ENCODE peak calls at places on chromosome 19, in six cellular contexts. One of them, this sample, is unnamed.
A peak's percentile ranks its signal among the peaks of the same experiment; 100 is the strongest.

GRCh38 chr19:10209305-10209704 is 14.6 kb upstream of the DNMT1 start:
- DNase-seq in mammary epithelial cell: no peak
- DNase-seq in RWPE2: no peak
- DNase-seq in CD4-positive, CD25-positive, alpha-beta regulatory T cell: no peak
- DNase-seq in H9: no peak
- DNase-seq in A549: no peak
- DNase-seq in this sample: no peak

GRCh38 chr19:39709026-39709872 is 5.0 kb downstream of the LGALS14 start:
- DNase-seq in mammary epithelial cell: peak; percentile 39
- DNase-seq in RWPE2: no peak
- DNase-seq in CD4-positive, CD25-positive, alpha-beta regulatory T cell: no peak
- DNase-seq in H9: no peak
- DNase-seq in A549: no peak
- DNase-seq in this sample: no peak

GRCh38 chr19:8403098-8403819 is 9.8 kb upstream of the MARCHF2 start:
- DNase-seq in mammary epithelial cell: no peak
- DNase-seq in RWPE2: no peak
- DNase-seq in CD4-positive, CD25-positive, alpha-beta regulatory T cell: no peak
- DNase-seq in H9: no peak
- DNase-seq in A549: no peak
- DNase-seq in this sample: no peak

GRCh38 chr19:17796013-17796837 is 1.3 kb downstream of the B3GNT3 start:
- DNase-seq in mammary epithelial cell: peak; percentile 24
- DNase-seq in RWPE2: no peak
- DNase-seq in CD4-positive, CD25-positive, alpha-beta regulatory T cell: no peak
- DNase-seq in H9: no peak
- DNase-seq in A549: no peak
- DNase-seq in this sample: no peak

GRCh38 chr19:49570138-49570856 is 10.1 kb downstream of the NOSIP start:
- DNase-seq in mammary epithelial cell: peak; percentile 58
- DNase-seq in RWPE2: no peak
- DNase-seq in CD4-positive, CD25-positive, alpha-beta regulatory T cell: peak; percentile 86
- DNase-seq in H9: peak; percentile 73
- DNase-seq in A549: peak; percentile 92
- DNase-seq in this sample: no peak

GRCh38 chr19:50203281-50204080 is at the start of gene MYH14:
- DNase-seq in mammary epithelial cell: no peak
- DNase-seq in RWPE2: no peak
- DNase-seq in CD4-positive, CD25-positive, alpha-beta regulatory T cell: no peak
- DNase-seq in H9: peak; percentile 96
- DNase-seq in A549: peak; percentile 99
- DNase-seq in this sample: peak; percentile 95

GRCh38 chr19:49430678-49431329 is 5.6 kb downstream of the GFY start:
- DNase-seq in mammary epithelial cell: no peak
- DNase-seq in RWPE2: no peak
- DNase-seq in CD4-positive, CD25-positive, alpha-beta regulatory T cell: no peak
- DNase-seq in H9: no peak
- DNase-seq in A549: no peak
- DNase-seq in this sample: no peak

GRCh38 chr19:17121736-17122293 is 46.2 kb downstream of the MYO9B start:
- DNase-seq in mammary epithelial cell: no peak
- DNase-seq in RWPE2: no peak
- DNase-seq in CD4-positive, CD25-positive, alpha-beta regulatory T cell: no peak
- DNase-seq in H9: no peak
- DNase-seq in A549: no peak
- DNase-seq in this sample: no peak

GRCh38 chr19:7418575-7418974 is 69.8 kb downstream of the ARHGEF18 start:
- DNase-seq in mammary epithelial cell: no peak
- DNase-seq in RWPE2: no peak
- DNase-seq in CD4-positive, CD25-positive, alpha-beta regulatory T cell: no peak
- DNase-seq in H9: no peak
- DNase-seq in A549: no peak
- DNase-seq in this sample: no peak

GRCh38 chr19:58563034-58563573 is 4.7 kb upstream of the UBE2M start:
- DNase-seq in mammary epithelial cell: peak; percentile 32
- DNase-seq in RWPE2: peak; percentile 54
- DNase-seq in CD4-positive, CD25-positive, alpha-beta regulatory T cell: no peak
- DNase-seq in H9: peak; percentile 51
- DNase-seq in A549: no peak
- DNase-seq in this sample: no peak

GRCh38 chr19:38661996-38662395 is 14.5 kb downstream of the ACTN4 start:
- DNase-seq in mammary epithelial cell: peak; percentile 94
- DNase-seq in RWPE2: no peak
- DNase-seq in CD4-positive, CD25-positive, alpha-beta regulatory T cell: no peak
- DNase-seq in H9: no peak
- DNase-seq in A549: no peak
- DNase-seq in this sample: no peak

GRCh38 chr19:27833031-27833430 is 1379.9 kb downstream of the UQCRFS1 start:
- DNase-seq in mammary epithelial cell: peak; percentile 49
- DNase-seq in RWPE2: no peak
- DNase-seq in CD4-positive, CD25-positive, alpha-beta regulatory T cell: no peak
- DNase-seq in H9: no peak
- DNase-seq in A549: no peak
- DNase-seq in this sample: no peak

GRCh38 chr19:58380037-58380735 is 644 bp downstream of the ZNF837 start:
- DNase-seq in mammary epithelial cell: peak; percentile 19
- DNase-seq in RWPE2: no peak
- DNase-seq in CD4-positive, CD25-positive, alpha-beta regulatory T cell: no peak
- DNase-seq in H9: no peak
- DNase-seq in A549: no peak
- DNase-seq in this sample: no peak

GRCh38 chr19:44609219-44609618 is 4.1 kb upstream of the IGSF23 start:
- DNase-seq in mammary epithelial cell: no peak
- DNase-seq in RWPE2: no peak
- DNase-seq in CD4-positive, CD25-positive, alpha-beta regulatory T cell: no peak
- DNase-seq in H9: no peak
- DNase-seq in A549: no peak
- DNase-seq in this sample: no peak

DNA sequence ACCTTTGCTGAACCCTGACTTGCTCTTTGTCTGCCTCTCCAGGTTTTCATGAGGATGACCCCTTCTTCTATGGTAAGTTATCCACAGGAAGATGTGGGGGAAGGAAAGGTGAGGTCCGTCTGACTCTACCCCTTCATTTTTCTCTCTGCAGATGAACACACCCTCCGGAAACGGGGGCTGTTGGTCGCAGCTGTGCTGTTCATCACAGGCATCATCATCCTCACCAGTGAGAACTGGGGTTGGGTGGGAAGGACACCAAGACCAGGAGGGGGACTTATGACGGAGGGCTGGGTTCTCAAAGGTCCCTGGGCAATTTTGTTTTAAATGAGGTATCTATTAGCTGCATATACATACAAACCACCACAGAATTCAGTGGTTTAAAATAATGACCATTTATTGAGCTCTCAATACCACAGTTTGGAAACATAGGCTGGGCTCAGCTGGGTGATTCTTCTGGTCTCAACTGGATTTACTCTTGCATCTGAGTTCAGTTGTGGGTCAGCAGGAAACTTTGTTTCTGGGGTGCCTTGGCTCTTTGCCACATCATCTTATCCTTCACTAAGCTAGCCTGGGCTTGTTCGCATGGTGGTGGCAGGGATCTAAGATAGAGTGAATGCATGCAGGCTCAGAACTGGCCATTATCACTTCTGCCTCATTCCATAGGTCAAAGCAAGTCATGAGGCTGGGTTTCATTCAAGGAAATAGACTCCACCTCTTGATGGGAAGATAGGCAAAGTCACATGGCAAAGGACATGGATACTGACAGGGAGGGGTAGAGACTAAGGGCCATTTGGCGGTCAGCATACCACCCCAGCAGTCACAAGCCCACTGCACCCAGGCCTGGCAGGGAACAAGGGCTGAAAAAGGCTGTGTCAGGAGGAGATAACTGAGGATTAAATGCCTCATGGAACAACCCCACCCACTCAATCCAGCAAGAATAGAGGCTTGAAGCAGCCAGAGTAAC is 11.8 kb downstream of the FXYD5 start:
- DNase-seq in mammary epithelial cell: peak; percentile 90
- DNase-seq in RWPE2: peak; percentile 19
- DNase-seq in CD4-positive, CD25-positive, alpha-beta regulatory T cell: no peak
- DNase-seq in H9: peak; percentile 7
- DNase-seq in A549: no peak
- DNase-seq in this sample: no peak
- H3K27ac ChIP-seq in mammary epithelial cell: peak overlapping the region; percentile 49
- H3K27ac ChIP-seq in RWPE2: no peak overlapping the region
- H3K27ac ChIP-seq in CD4-positive, CD25-positive, alpha-beta regulatory T cell: peak overlapping the region; percentile 47
- H3K27ac ChIP-seq in H9: no peak overlapping the region
- H3K27ac ChIP-seq in A549: no peak overlapping the region
- H3K27ac ChIP-seq in this sample: no peak overlapping the region

DNA sequence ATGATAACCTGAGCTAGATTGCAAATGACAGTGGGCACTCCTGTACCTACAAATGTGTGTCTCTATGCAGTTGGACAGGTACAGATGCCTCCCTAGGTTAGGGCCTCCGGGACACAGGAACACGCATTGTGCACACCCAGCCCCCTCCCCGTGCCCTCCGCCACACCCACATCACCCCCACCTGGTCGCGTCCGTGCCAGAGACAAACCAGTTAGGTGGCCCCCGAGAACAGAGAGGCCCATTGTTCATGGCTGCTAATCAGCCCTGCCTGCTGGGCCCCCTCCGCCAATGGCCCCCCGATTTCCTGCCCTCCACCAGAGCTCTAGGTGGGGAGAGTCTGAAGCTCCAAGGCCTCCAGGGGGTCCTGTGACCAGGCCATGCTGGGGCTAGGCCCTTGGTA is 13.7 kb downstream of the NRTN start:
- DNase-seq in mammary epithelial cell: no peak
- DNase-seq in RWPE2: no peak
- DNase-seq in CD4-positive, CD25-positive, alpha-beta regulatory T cell: no peak
- DNase-seq in H9: no peak
- DNase-seq in A549: no peak
- DNase-seq in this sample: no peak
- H3K27ac ChIP-seq in mammary epithelial cell: no peak overlapping the region
- H3K27ac ChIP-seq in RWPE2: no peak overlapping the region
- H3K27ac ChIP-seq in CD4-positive, CD25-positive, alpha-beta regulatory T cell: no peak overlapping the region
- H3K27ac ChIP-seq in H9: no peak overlapping the region
- H3K27ac ChIP-seq in A549: no peak overlapping the region
- H3K27ac ChIP-seq in this sample: no peak overlapping the region

DNA sequence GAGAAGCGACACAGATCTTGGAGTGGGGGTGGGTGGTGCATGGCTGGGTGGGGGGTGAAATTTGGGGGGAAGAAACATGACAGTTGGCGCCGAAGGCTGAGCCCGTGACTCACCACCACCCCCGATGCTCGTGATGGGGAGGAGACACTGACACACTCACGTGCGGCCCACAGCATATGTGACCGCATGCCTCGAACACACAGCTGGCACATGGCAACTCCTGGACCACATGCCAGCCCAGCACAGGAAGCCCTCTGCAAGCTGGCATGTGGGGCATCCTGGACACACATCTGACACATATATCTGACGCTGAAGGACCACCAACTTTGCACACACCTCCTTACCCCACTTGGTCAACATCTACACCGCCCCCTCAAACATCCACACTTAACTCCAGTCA is 1.2 kb upstream of the GRIK5 start:
- DNase-seq in mammary epithelial cell: no peak
- DNase-seq in RWPE2: no peak
- DNase-seq in CD4-positive, CD25-positive, alpha-beta regulatory T cell: no peak
- DNase-seq in H9: no peak
- DNase-seq in A549: no peak
- DNase-seq in this sample: no peak
- H3K27ac ChIP-seq in mammary epithelial cell: no peak overlapping the region
- H3K27ac ChIP-seq in RWPE2: no peak overlapping the region
- H3K27ac ChIP-seq in CD4-positive, CD25-positive, alpha-beta regulatory T cell: no peak overlapping the region
- H3K27ac ChIP-seq in H9: no peak overlapping the region
- H3K27ac ChIP-seq in A549: no peak overlapping the region
- H3K27ac ChIP-seq in this sample: no peak overlapping the region

DNA sequence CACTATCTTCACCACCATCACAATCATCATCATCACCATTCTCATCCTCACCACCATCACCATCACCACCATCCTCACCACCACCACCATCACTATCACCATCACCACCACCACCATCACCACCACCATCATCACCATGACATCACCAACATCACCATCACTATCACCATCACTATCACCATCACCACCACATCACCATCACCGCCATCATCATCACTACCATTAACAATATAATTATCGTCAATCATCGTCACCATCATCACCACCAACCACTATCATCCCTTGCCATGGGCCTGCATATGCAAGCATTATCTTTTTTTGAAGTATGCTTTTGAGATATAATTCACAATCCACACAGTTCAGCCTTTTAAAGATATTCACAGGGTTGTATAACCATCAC is 7.6 kb upstream of the PPP6R1 start:
- DNase-seq in mammary epithelial cell: no peak
- DNase-seq in RWPE2: no peak
- DNase-seq in CD4-positive, CD25-positive, alpha-beta regulatory T cell: no peak
- DNase-seq in H9: no peak
- DNase-seq in A549: no peak
- DNase-seq in this sample: no peak
- H3K27ac ChIP-seq in mammary epithelial cell: no peak overlapping the region
- H3K27ac ChIP-seq in RWPE2: no peak overlapping the region
- H3K27ac ChIP-seq in CD4-positive, CD25-positive, alpha-beta regulatory T cell: no peak overlapping the region
- H3K27ac ChIP-seq in H9: no peak overlapping the region
- H3K27ac ChIP-seq in A549: no peak overlapping the region
- H3K27ac ChIP-seq in this sample: no peak overlapping the region

GRCh38 chr19:47626238-47626637 is 17.3 kb downstream of the BICRA start:
- DNase-seq in mammary epithelial cell: no peak
- DNase-seq in RWPE2: no peak
- DNase-seq in CD4-positive, CD25-positive, alpha-beta regulatory T cell: no peak
- DNase-seq in H9: no peak
- DNase-seq in A549: no peak
- DNase-seq in this sample: no peak

GRCh38 chr19:47623921-47624391 is 15.0 kb downstream of the BICRA start:
- DNase-seq in mammary epithelial cell: peak; percentile 60
- DNase-seq in RWPE2: no peak
- DNase-seq in CD4-positive, CD25-positive, alpha-beta regulatory T cell: no peak
- DNase-seq in H9: no peak
- DNase-seq in A549: no peak
- DNase-seq in this sample: no peak

GRCh38 chr19:47623151-47623920 is 14.4 kb downstream of the BICRA start:
- DNase-seq in mammary epithelial cell: no peak
- DNase-seq in RWPE2: no peak
- DNase-seq in CD4-positive, CD25-positive, alpha-beta regulatory T cell: no peak
- DNase-seq in H9: no peak
- DNase-seq in A549: no peak
- DNase-seq in this sample: no peak

GRCh38 chr19:47628058-47628771 is 19.3 kb downstream of the BICRA start:
- DNase-seq in mammary epithelial cell: peak; percentile 63
- DNase-seq in RWPE2: no peak
- DNase-seq in CD4-positive, CD25-positive, alpha-beta regulatory T cell: no peak
- DNase-seq in H9: no peak
- DNase-seq in A549: no peak
- DNase-seq in this sample: no peak

DNA sequence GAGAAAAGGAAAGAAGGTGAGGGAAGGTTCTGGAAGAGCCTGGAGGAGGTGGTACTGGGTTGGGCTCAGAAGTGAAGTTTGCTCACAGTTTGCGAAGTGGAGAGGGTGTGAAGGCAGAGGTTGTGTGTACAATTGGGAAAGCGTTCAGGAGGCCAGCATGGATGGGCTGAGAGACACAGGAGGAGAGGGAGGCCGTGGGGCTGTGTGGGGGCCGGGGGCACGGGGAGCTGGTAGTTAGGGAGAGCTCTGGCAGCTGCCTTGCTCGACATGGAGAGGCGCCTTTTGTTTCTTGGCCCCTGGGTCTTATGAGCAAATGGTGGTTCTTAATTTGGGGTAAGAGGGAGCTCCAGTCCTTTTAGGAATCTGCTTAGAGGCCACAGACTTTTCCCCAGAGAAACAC is 16.7 kb downstream of the BICRA start:
- DNase-seq in mammary epithelial cell: no peak
- DNase-seq in RWPE2: no peak
- DNase-seq in CD4-positive, CD25-positive, alpha-beta regulatory T cell: no peak
- DNase-seq in H9: no peak
- DNase-seq in A549: no peak
- DNase-seq in this sample: no peak
- H3K27ac ChIP-seq in mammary epithelial cell: no peak overlapping the region
- H3K27ac ChIP-seq in RWPE2: no peak overlapping the region
- H3K27ac ChIP-seq in CD4-positive, CD25-positive, alpha-beta regulatory T cell: no peak overlapping the region
- H3K27ac ChIP-seq in H9: no peak overlapping the region
- H3K27ac ChIP-seq in A549: no peak overlapping the region
- H3K27ac ChIP-seq in this sample: no peak overlapping the region

GRCh38 chr19:45883586-45883880 is 2.4 kb downstream of the IRF2BP1 start:
- DNase-seq in mammary epithelial cell: no peak
- DNase-seq in RWPE2: no peak
- DNase-seq in CD4-positive, CD25-positive, alpha-beta regulatory T cell: no peak
- DNase-seq in H9: no peak
- DNase-seq in A549: no peak
- DNase-seq in this sample: no peak
- H3K27ac ChIP-seq in mammary epithelial cell: no peak overlapping the region
- H3K27ac ChIP-seq in RWPE2: no peak overlapping the region
- H3K27ac ChIP-seq in CD4-positive, CD25-positive, alpha-beta regulatory T cell: no peak overlapping the region
- H3K27ac ChIP-seq in H9: no peak overlapping the region
- H3K27ac ChIP-seq in A549: peak overlapping the region; percentile 9
- H3K27ac ChIP-seq in this sample: no peak overlapping the region

This sample was measured in caudate nucleus.